ENCODE peak calls at places on chromosomes 16 and 17, in nine cellular contexts. O, J, K, I, G, T, S, R and U are unnamed samples.

GRCh38 chr16:83138976-83139690 is 512.4 kb downstream of the CDH13 start:
- DNase-seq in S (no peak), G (no peak), T (peak), R (no peak), K (no peak), I (no peak), O (no peak), J (no peak), U (no peak)

GRCh38 chr16:50396770-50397525 is 28.2 kb upstream of the BRD7 start:
- DNase-seq in I (no peak), R (no peak), J (peak), K (no peak), G (no peak), T (no peak), O (no peak), S (peak), U (no peak)

GRCh38 chr17:33435716-33436301 is 142.7 kb upstream of the ASIC2 start:
- DNase-seq in S (no peak), J (no peak), T (no peak), G (no peak), K (no peak), R (no peak), I (no peak), O (no peak), U (no peak)

GRCh38 chr17:76458580-76459490 is 5.9 kb upstream of the UBE2O start:
- DNase-seq in S (peak), T (no peak), O (peak), G (peak), I (no peak), K (peak), J (no peak), R (no peak), U (no peak)

GRCh38 chr17:74746376-74746775 is 2.1 kb upstream of the NHERF1 start:
- DNase-seq in G (peak), T (no peak), J (no peak), K (no peak), I (no peak), S (no peak), O (no peak), R (no peak), U (no peak)

GRCh38 chr17:52673791-52674190 is 515.3 kb upstream of the CA10 start:
- DNase-seq in R (no peak), T (no peak), K (no peak), I (no peak), S (no peak), G (no peak), O (no peak), J (no peak), U (no peak)

GRCh38 chr16:24041834-24042631 is 206.2 kb downstream of the PRKCB start:
- DNase-seq in O (peak), J (peak), R (peak), T (peak), I (no peak), K (peak), G (peak), S (peak), U (peak)

GRCh38 chr17:4605826-4606225 is 21.5 kb downstream of the SMTNL2 start:
- DNase-seq in G (peak), T (no peak), I (peak), K (no peak), R (no peak), J (no peak), S (no peak), O (no peak), U (peak)

GRCh38 chr16:64478258-64478906 is 643.5 kb downstream of the CDH11 start:
- DNase-seq in G (no peak), R (no peak), S (peak), T (no peak), I (no peak), K (peak), J (no peak), O (no peak), U (no peak)

GRCh38 chr17:49920370-49920769 is 48.6 kb upstream of the DLX4 start:
- DNase-seq in R (no peak), G (no peak), T (no peak), J (no peak), I (no peak), S (no peak), O (no peak), K (peak), U (no peak)

GRCh38 chr16:8905168-8905762 is 23.1 kb downstream of the LITAFD start:
- DNase-seq in O (peak), R (no peak), S (peak), I (no peak), K (peak), T (no peak), J (no peak), G (no peak), U (no peak)

GRCh38 chr16:73125860-73126259 is 77.9 kb upstream of the ZFHX3 start:
- DNase-seq in T (peak), J (no peak), G (no peak), S (no peak), K (no peak), R (no peak), O (no peak), I (no peak), U (no peak)

GRCh38 chr17:57396515-57396921 is 140.2 kb downstream of the MSI2 start:
- DNase-seq in I (no peak), S (no peak), J (no peak), T (no peak), G (no peak), K (no peak), R (no peak), O (no peak), U (no peak)

DNA sequence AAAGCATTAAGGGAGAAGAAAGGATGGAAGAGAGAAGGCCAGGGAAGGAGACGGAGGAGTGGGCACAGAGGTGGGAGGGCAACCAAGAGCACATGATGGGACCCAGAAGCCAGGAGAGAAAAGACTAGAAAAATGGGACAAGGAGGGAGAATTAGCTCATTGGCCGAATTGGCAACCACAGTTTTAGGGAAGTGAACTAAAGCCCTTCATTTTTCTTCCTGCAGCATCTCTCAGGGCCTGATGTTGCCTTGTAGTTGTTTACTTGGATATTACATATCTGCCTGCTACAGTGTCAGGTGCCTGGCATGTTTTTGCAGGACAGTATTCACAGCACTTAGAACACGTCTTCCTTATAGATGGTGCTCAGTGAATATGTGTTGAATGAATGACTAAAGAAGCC is 19.0 kb downstream of the EMP2 start:
- DNase-seq in J (no peak), O (no peak), I (no peak), G (no peak), K (no peak), T (no peak), R (no peak), S (no peak), U (no peak)
- H3K27ac ChIP-seq in J (peak), O (no peak), I (no peak), G (peak), K (no peak), T (no peak), R (no peak), S (no peak), U (no peak)

DNA sequence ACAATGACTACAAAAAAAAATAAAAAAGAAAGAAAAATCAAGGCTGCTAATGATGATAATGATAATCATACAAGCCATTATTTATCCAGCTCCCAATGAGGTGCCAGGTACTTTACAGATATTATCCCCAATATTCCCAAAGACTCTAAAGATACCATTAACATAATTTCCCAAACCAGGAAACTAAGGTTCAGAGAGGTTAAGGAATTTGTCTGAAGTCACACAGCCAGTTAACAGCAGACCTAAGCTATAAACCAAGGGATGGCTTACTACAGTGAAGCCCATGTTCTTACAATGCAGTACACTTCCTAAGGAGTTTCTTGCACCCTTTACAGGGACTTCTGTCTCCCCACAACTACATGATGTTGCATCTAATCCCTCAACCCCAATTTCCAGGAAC is 45.7 kb upstream of the CDH5 start:
- DNase-seq in G (no peak), I (no peak), S (no peak), R (no peak), K (no peak), J (no peak), O (no peak), T (no peak), U (no peak)
- H3K27ac ChIP-seq in G (no peak), I (no peak), S (no peak), R (no peak), K (no peak), J (no peak), O (no peak), T (no peak), U (no peak)

GRCh38 chr17:28059675-28060074 is 17.2 kb downstream of the NLK start:
- DNase-seq in O (no peak), R (no peak), T (no peak), S (no peak), G (no peak), I (no peak), K (no peak), J (no peak), U (no peak)

GRCh38 chr17:28056276-28056620 is 13.8 kb downstream of the NLK start:
- DNase-seq in T (no peak), O (no peak), G (no peak), J (no peak), I (no peak), R (no peak), S (no peak), K (no peak), U (no peak)

GRCh38 chr17:28055546-28056275 is 13.2 kb downstream of the NLK start:
- DNase-seq in K (no peak), I (no peak), G (no peak), R (no peak), J (no peak), S (no peak), T (no peak), O (no peak), U (no peak)

GRCh38 chr17:28053725-28054124 is 11.2 kb downstream of the NLK start:
- DNase-seq in O (no peak), T (no peak), G (no peak), I (no peak), J (no peak), K (no peak), S (no peak), R (no peak), U (no peak)

GRCh38 chr17:28057731-28058246 is 15.3 kb downstream of the NLK start:
- DNase-seq in T (peak), K (peak), J (no peak), I (no peak), O (no peak), S (peak), R (no peak), G (no peak), U (no peak)
- H3K27ac ChIP-seq in T (no peak), K (no peak), J (no peak), I (no peak), O (no peak), S (no peak), R (no peak), G (no peak), U (no peak)

GRCh38 chr16:3085868-3086595 is 13.1 kb downstream of the ZSCAN10 start:
- DNase-seq in O (no peak), R (no peak), S (no peak), I (no peak), J (no peak), G (no peak), K (no peak), T (no peak), U (no peak)
- H3K27ac ChIP-seq in O (no peak), R (no peak), S (no peak), I (no peak), J (peak), G (peak), K (peak), T (no peak), U (peak)

GRCh38 chr17:64499805-64500486 is 3.1 kb upstream of the POLG2 start:
- DNase-seq in R (no peak), K (no peak), I (no peak), J (no peak), O (no peak), G (no peak), S (peak), T (no peak), U (no peak)
- H3K27ac ChIP-seq in R (no peak), K (no peak), I (no peak), J (no peak), O (no peak), G (no peak), S (no peak), T (no peak), U (no peak)